ENCODE peak calls at places on chromosomes 4 and X, in four cellular contexts. One of them, this sample, is unnamed.
A peak's percentile ranks its signal among the peaks of the same experiment; 100 is the strongest.

GRCh38 chrX:111151764-111152163 is 55.8 kb downstream of the PAK3 start:
- DNase-seq in iris pigment epithelial cell: no peak
- DNase-seq in KBM-7: no peak
- DNase-seq in NCI-H2227 treated with DMSO at 0.1 percent for 48 hours: no peak
- DNase-seq in this sample: no peak

GRCh38 chrX:34631826-34632225 is 25.3 kb downstream of the TMEM47 start:
- DNase-seq in KBM-7: no peak
- DNase-seq in NCI-H2227 treated with DMSO at 0.1 percent for 48 hours: no peak
- DNase-seq in iris pigment epithelial cell: peak; percentile 36
- DNase-seq in this sample: no peak

GRCh38 chr4:94256833-94257232 is 49.2 kb downstream of the SMARCAD1 start:
- DNase-seq in KBM-7: no peak
- DNase-seq in NCI-H2227 treated with DMSO at 0.1 percent for 48 hours: no peak
- DNase-seq in iris pigment epithelial cell: peak; percentile 10
- DNase-seq in this sample: no peak

GRCh38 chr4:112279882-112280315 is 5.8 kb downstream of the TIFA start:
- DNase-seq in NCI-H2227 treated with DMSO at 0.1 percent for 48 hours: no peak
- DNase-seq in KBM-7: no peak
- DNase-seq in iris pigment epithelial cell: peak; percentile 46
- DNase-seq in this sample: no peak

GRCh38 chrX:47179221-47179927 is 14.3 kb upstream of the UBA1 start:
- DNase-seq in iris pigment epithelial cell: peak; percentile 31
- DNase-seq in NCI-H2227 treated with DMSO at 0.1 percent for 48 hours: no peak
- DNase-seq in KBM-7: no peak
- DNase-seq in this sample: peak; percentile 77

GRCh38 chr4:26916195-26916594 is 55.6 kb downstream of the STIM2 start:
- DNase-seq in NCI-H2227 treated with DMSO at 0.1 percent for 48 hours: no peak
- DNase-seq in iris pigment epithelial cell: peak; percentile 49
- DNase-seq in KBM-7: no peak
- DNase-seq in this sample: no peak

GRCh38 chr4:119233750-119234149 is 21.2 kb downstream of the USP53 start:
- DNase-seq in iris pigment epithelial cell: peak; percentile 37
- DNase-seq in NCI-H2227 treated with DMSO at 0.1 percent for 48 hours: no peak
- DNase-seq in KBM-7: peak; percentile 71
- DNase-seq in this sample: no peak

GRCh38 chr4:141098163-141098562 is 35.1 kb downstream of the RNF150 start:
- DNase-seq in iris pigment epithelial cell: no peak
- DNase-seq in NCI-H2227 treated with DMSO at 0.1 percent for 48 hours: no peak
- DNase-seq in KBM-7: no peak
- DNase-seq in this sample: no peak

GRCh38 chrX:120290107-120290506 is 21.2 kb downstream of the TMEM255A start:
- DNase-seq in iris pigment epithelial cell: no peak
- DNase-seq in NCI-H2227 treated with DMSO at 0.1 percent for 48 hours: no peak
- DNase-seq in KBM-7: no peak
- DNase-seq in this sample: no peak

GRCh38 chr4:575281-576141 is 584 bp downstream of the TMEM271 start:
- DNase-seq in NCI-H2227 treated with DMSO at 0.1 percent for 48 hours: no peak
- DNase-seq in iris pigment epithelial cell: peak; percentile 73
- DNase-seq in KBM-7: peak; percentile 16
- DNase-seq in this sample: peak; percentile 57

GRCh38 chrX:56811599-56811998 is 82.6 kb downstream of the NBDY start:
- DNase-seq in iris pigment epithelial cell: no peak
- DNase-seq in KBM-7: no peak
- DNase-seq in NCI-H2227 treated with DMSO at 0.1 percent for 48 hours: no peak
- DNase-seq in this sample: no peak

GRCh38 chrX:2600564-2600963 is 90.5 kb upstream of the CD99 start:
- DNase-seq in NCI-H2227 treated with DMSO at 0.1 percent for 48 hours: no peak
- DNase-seq in iris pigment epithelial cell: no peak
- DNase-seq in KBM-7: no peak
- DNase-seq in this sample: no peak

GRCh38 chr4:169975837-169976796 is 50.1 kb downstream of the MFAP3L start:
- DNase-seq in iris pigment epithelial cell: no peak
- DNase-seq in NCI-H2227 treated with DMSO at 0.1 percent for 48 hours: no peak
- DNase-seq in KBM-7: no peak
- DNase-seq in this sample: no peak

GRCh38 chrX:23952984-23953907 is 45.4 kb downstream of the CXorf58 start:
- DNase-seq in NCI-H2227 treated with DMSO at 0.1 percent for 48 hours: peak; percentile 19
- DNase-seq in iris pigment epithelial cell: peak; percentile 7
- DNase-seq in KBM-7: peak; percentile 91
- DNase-seq in this sample: no peak

GRCh38 chr4:25014965-25015506 is 15.7 kb downstream of the LGI2 start:
- DNase-seq in KBM-7: no peak
- DNase-seq in NCI-H2227 treated with DMSO at 0.1 percent for 48 hours: no peak
- DNase-seq in iris pigment epithelial cell: no peak
- DNase-seq in this sample: no peak

GRCh38 chrX:110087485-110088356 is 84.8 kb downstream of the TMEM164 start:
- DNase-seq in NCI-H2227 treated with DMSO at 0.1 percent for 48 hours: no peak
- DNase-seq in KBM-7: peak; percentile 47
- DNase-seq in iris pigment epithelial cell: peak; percentile 95
- DNase-seq in this sample: no peak

GRCh38 chrX:108312011-108312410 is 126.2 kb downstream of the COL4A6 start:
- DNase-seq in KBM-7: no peak
- DNase-seq in NCI-H2227 treated with DMSO at 0.1 percent for 48 hours: no peak
- DNase-seq in iris pigment epithelial cell: no peak
- DNase-seq in this sample: no peak

GRCh38 chrX:107707866-107708265 is 67.7 kb downstream of the TSC22D3 start:
- DNase-seq in NCI-H2227 treated with DMSO at 0.1 percent for 48 hours: no peak
- DNase-seq in iris pigment epithelial cell: no peak
- DNase-seq in KBM-7: no peak
- DNase-seq in this sample: no peak

GRCh38 chr4:156252300-156253016 is 298.8 kb upstream of the CTSO start:
- DNase-seq in KBM-7: no peak
- DNase-seq in NCI-H2227 treated with DMSO at 0.1 percent for 48 hours: no peak
- DNase-seq in iris pigment epithelial cell: peak; percentile 20
- DNase-seq in this sample: no peak

GRCh38 chr4:3199661-3200422 is 49.1 kb upstream of the MSANTD1 start:
- DNase-seq in KBM-7: no peak
- DNase-seq in iris pigment epithelial cell: no peak
- DNase-seq in NCI-H2227 treated with DMSO at 0.1 percent for 48 hours: no peak
- DNase-seq in this sample: peak; percentile 9

GRCh38 chr4:100694467-100694866 is 176.6 kb upstream of the EMCN start:
- DNase-seq in iris pigment epithelial cell: no peak
- DNase-seq in KBM-7: no peak
- DNase-seq in NCI-H2227 treated with DMSO at 0.1 percent for 48 hours: no peak
- DNase-seq in this sample: no peak

GRCh38 chr4:185282968-185283367 is 73.6 kb downstream of the SNX25 start:
- DNase-seq in NCI-H2227 treated with DMSO at 0.1 percent for 48 hours: no peak
- DNase-seq in KBM-7: peak; percentile 23
- DNase-seq in iris pigment epithelial cell: peak; percentile 63
- DNase-seq in this sample: no peak

GRCh38 chrX:140507223-140507981 is 2.5 kb upstream of the SOX3 start:
- DNase-seq in KBM-7: no peak
- DNase-seq in iris pigment epithelial cell: no peak
- DNase-seq in NCI-H2227 treated with DMSO at 0.1 percent for 48 hours: no peak
- DNase-seq in this sample: no peak

GRCh38 chr4:184330008-184330400 is 112.3 kb upstream of the ENPP6 start:
- DNase-seq in KBM-7: no peak
- DNase-seq in iris pigment epithelial cell: no peak
- DNase-seq in NCI-H2227 treated with DMSO at 0.1 percent for 48 hours: no peak
- DNase-seq in this sample: peak; percentile 37

GRCh38 chrX:43333543-43333942 is 322.6 kb upstream of the MAOA start:
- DNase-seq in KBM-7: peak; percentile 5
- DNase-seq in iris pigment epithelial cell: peak; percentile 4
- DNase-seq in NCI-H2227 treated with DMSO at 0.1 percent for 48 hours: no peak
- DNase-seq in this sample: no peak

GRCh38 chrX:12245650-12246645 is 107.7 kb downstream of the FRMPD4 start:
- DNase-seq in KBM-7: no peak
- DNase-seq in iris pigment epithelial cell: peak; percentile 12
- DNase-seq in NCI-H2227 treated with DMSO at 0.1 percent for 48 hours: no peak
- DNase-seq in this sample: no peak

GRCh38 chr4:114864060-114864459 is 249.4 kb downstream of the NDST4 start:
- DNase-seq in KBM-7: no peak
- DNase-seq in NCI-H2227 treated with DMSO at 0.1 percent for 48 hours: no peak
- DNase-seq in iris pigment epithelial cell: no peak
- DNase-seq in this sample: no peak

GRCh38 chrX:34848281-34848680 is 94.3 kb upstream of the FAM47B start:
- DNase-seq in iris pigment epithelial cell: peak; percentile 51
- DNase-seq in NCI-H2227 treated with DMSO at 0.1 percent for 48 hours: no peak
- DNase-seq in KBM-7: no peak
- DNase-seq in this sample: no peak

GRCh38 chr4:1219553-1219950 is 29.4 kb downstream of the CTBP1 start:
- DNase-seq in KBM-7: no peak
- DNase-seq in iris pigment epithelial cell: no peak
- DNase-seq in NCI-H2227 treated with DMSO at 0.1 percent for 48 hours: no peak
- DNase-seq in this sample: no peak

GRCh38 chr4:72538006-72538405 is 31.0 kb downstream of the ADAMTS3 start:
- DNase-seq in KBM-7: no peak
- DNase-seq in NCI-H2227 treated with DMSO at 0.1 percent for 48 hours: no peak
- DNase-seq in iris pigment epithelial cell: no peak
- DNase-seq in this sample: no peak

GRCh38 chr4:124633285-124633941 is 79.1 kb downstream of the ANKRD50 start:
- DNase-seq in iris pigment epithelial cell: no peak
- DNase-seq in NCI-H2227 treated with DMSO at 0.1 percent for 48 hours: no peak
- DNase-seq in KBM-7: no peak
- DNase-seq in this sample: no peak

GRCh38 chr4:15005474-15006115 is 3.3 kb downstream of the CPEB2 start:
- DNase-seq in NCI-H2227 treated with DMSO at 0.1 percent for 48 hours: no peak
- DNase-seq in KBM-7: no peak
- DNase-seq in iris pigment epithelial cell: no peak
- DNase-seq in this sample: no peak

GRCh38 chrX:68498044-68498507 is 775 bp upstream of the YIPF6 start:
- DNase-seq in KBM-7: no peak
- DNase-seq in NCI-H2227 treated with DMSO at 0.1 percent for 48 hours: no peak
- DNase-seq in iris pigment epithelial cell: peak; percentile 11
- DNase-seq in this sample: no peak

GRCh38 chrX:49773993-49774392 is 55.1 kb upstream of the PAGE4 start:
- DNase-seq in KBM-7: no peak
- DNase-seq in iris pigment epithelial cell: no peak
- DNase-seq in NCI-H2227 treated with DMSO at 0.1 percent for 48 hours: no peak
- DNase-seq in this sample: no peak

GRCh38 chr4:124711469-124712416 is 789 bp downstream of the ANKRD50 start:
- DNase-seq in KBM-7: peak; percentile 69
- DNase-seq in NCI-H2227 treated with DMSO at 0.1 percent for 48 hours: peak; percentile 44
- DNase-seq in iris pigment epithelial cell: peak; percentile 87
- DNase-seq in this sample: peak; percentile 73

GRCh38 chrX:149004936-149005335 is 500.2 kb downstream of the IDS start:
- DNase-seq in iris pigment epithelial cell: no peak
- DNase-seq in NCI-H2227 treated with DMSO at 0.1 percent for 48 hours: no peak
- DNase-seq in KBM-7: peak; percentile 1
- DNase-seq in this sample: no peak

This sample was measured in testis.